ENCODE peak calls at places on chromosomes 6 and 20, in five cellular contexts. S is WERI-Rb-1, I is cardiac fibroblast, V is adipocyte, L is fibroblast of the conjunctiva. K is an unnamed sample.

GRCh38 chr20:41716436-41716835 is 98.3 kb upstream of the CHD6 start:
- DNase-seq in V (peak; percentile 2), S (no peak), L (peak; percentile 6), I (no peak), K (no peak)

GRCh38 chr20:46188866-46189265 is 70.8 kb downstream of the CD40 start:
- DNase-seq in V (no peak), S (no peak), L (no peak), I (no peak), K (no peak)

GRCh38 chr20:43914697-43915208 is at the start of gene TOX2:
- DNase-seq in S (no peak), I (peak; percentile 61), V (peak; percentile 87), L (no peak), K (peak; percentile 74)

GRCh38 chr6:149336529-149336928 is 19.0 kb downstream of the TAB2 start:
- DNase-seq in I (no peak), V (no peak), L (no peak), S (peak; percentile 31), K (peak; percentile 14)

GRCh38 chr6:878179-878578 is 185.2 kb upstream of the EXOC2 start:
- DNase-seq in V (peak; percentile 5), L (no peak), I (no peak), S (no peak), K (no peak)

GRCh38 chr6:4369616-4370015 is 234.2 kb upstream of the ECI2 start:
- DNase-seq in I (peak; percentile 84), S (no peak), L (peak; percentile 35), V (peak; percentile 33), K (no peak)

GRCh38 chr20:36542019-36542488 is 735 bp downstream of the MYL9 start:
- DNase-seq in S (peak; percentile 62), I (peak; percentile 64), L (no peak), V (peak; percentile 76), K (peak; percentile 72)

GRCh38 chr6:95280690-95281273 is 296.6 kb upstream of the MANEA start:
- DNase-seq in V (peak; percentile 34), L (peak; percentile 14), I (peak; percentile 15), S (peak; percentile 74), K (peak; percentile 69)

GRCh38 chr6:111361648-111362047 is 121.4 kb downstream of the REV3L start:
- DNase-seq in S (peak; percentile 46), I (peak; percentile 66), L (peak; percentile 10), V (peak; percentile 63), K (peak; percentile 70)

GRCh38 chr6:90375681-90376439 is 79.2 kb upstream of the BACH2 start:
- DNase-seq in L (peak; percentile 16), V (peak; percentile 28), I (peak; percentile 34), S (no peak), K (peak; percentile 9)

GRCh38 chr20:53581444-53582311 is 12.0 kb downstream of the ZNF217 start:
- DNase-seq in V (no peak), L (no peak), S (no peak), I (no peak), K (no peak)

GRCh38 chr6:107488875-107489635 is 862 bp upstream of the SOBP start:
- DNase-seq in S (peak; percentile 44), V (peak; percentile 49), L (no peak), I (peak; percentile 32), K (peak; percentile 72)

GRCh38 chr6:99945995-99946394 is 48.0 kb downstream of the MCHR2 start:
- DNase-seq in L (no peak), V (no peak), S (no peak), I (no peak), K (no peak)

GRCh38 chr6:82608365-82608764 is 244.7 kb downstream of the TPBG start:
- DNase-seq in S (peak; percentile 12), V (no peak), I (no peak), L (no peak), K (no peak)

GRCh38 chr20:41249781-41250281 is 67.7 kb downstream of the ZHX3 start:
- DNase-seq in I (peak; percentile 79), S (peak; percentile 16), L (peak; percentile 77), V (peak; percentile 33), K (peak; percentile 47)

GRCh38 chr20:63847374-63848002 is 13.8 kb upstream of the ABHD16B start:
- DNase-seq in I (peak; percentile 53), S (no peak), V (no peak), L (no peak), K (peak; percentile 70)

GRCh38 chr6:132405143-132405915 is 4.1 kb upstream of the MOXD1 start:
- DNase-seq in V (no peak), L (no peak), I (no peak), S (no peak), K (no peak)

GRCh38 chr20:53080969-53081871 is 109.1 kb downstream of the TSHZ2 start:
- DNase-seq in S (no peak), I (peak; percentile 26), V (no peak), L (no peak), K (no peak)

GRCh38 chr6:69732640-69733039 is 64.2 kb downstream of the LMBRD1 start:
- DNase-seq in L (no peak), S (no peak), I (peak; percentile 36), V (peak; percentile 60), K (no peak)

GRCh38 chr6:131400054-131400781 is 172.8 kb upstream of the ARG1 start:
- DNase-seq in I (peak; percentile 70), L (peak; percentile 83), S (no peak), V (peak; percentile 93), K (no peak)

K was measured in SJCRH30.